ENCODE peak calls at places on chromosomes 4 and X, in five cellular contexts. K is A549, S is IMR-90, B is HepG2, Q is HCT116. P is an unnamed sample.

GRCh38 chr4:144178414-144178813 is 37.9 kb upstream of the GYPA start:
- DNase-seq in K (no peak), S (no peak), B (no peak), Q (no peak), P (no peak)

GRCh38 chrX:22629105-22629725 is 356.5 kb downstream of the CBLL2 start:
- DNase-seq in K (no peak), S (peak), B (no peak), Q (no peak), P (no peak)

GRCh38 chr4:186761281-186761897 is 37.7 kb upstream of the FAT1 start:
- DNase-seq in K (no peak), S (no peak), B (no peak), Q (no peak), P (no peak)

GRCh38 chrX:47518105-47518504 is 35.1 kb upstream of the ZNF41 start:
- DNase-seq in K (no peak), S (no peak), B (peak), Q (no peak), P (no peak)

GRCh38 chr4:48483006-48483776 is at the start of gene SLC10A4:
- DNase-seq in K (peak), S (no peak), B (no peak), Q (no peak), P (peak)

GRCh38 chr4:168724243-168724642 is 227.4 kb downstream of the PALLD start:
- DNase-seq in K (no peak), S (no peak), B (no peak), Q (no peak), P (no peak)

GRCh38 chr4:48602763-48603162 is 112.7 kb downstream of the ZAR1 start:
- DNase-seq in K (no peak), S (peak), B (no peak), Q (no peak), P (no peak)

GRCh38 chr4:138225477-138225876 is 16.7 kb downstream of the SLC7A11 start:
- DNase-seq in K (no peak), S (peak), B (no peak), Q (no peak), P (no peak)

GRCh38 chr4:1249731-1250526 is 999 bp upstream of the CTBP1 start:
- DNase-seq in K (no peak), S (no peak), B (peak), Q (no peak), P (peak)

GRCh38 chr4:10582059-10582686 is 102.4 kb downstream of the CLNK start:
- DNase-seq in K (peak), S (peak), B (peak), Q (peak), P (peak)

GRCh38 chr4:123952530-123953274 is 556.1 kb downstream of the SPRY1 start:
- DNase-seq in K (no peak), S (peak), B (no peak), Q (no peak), P (no peak)

GRCh38 chr4:52266537-52267137 is 215.5 kb downstream of the SPATA18 start:
- DNase-seq in K (no peak), S (no peak), B (no peak), Q (no peak), P (no peak)

GRCh38 chr4:177461606-177462005 is 19.4 kb upstream of the AGA start:
- DNase-seq in K (no peak), S (no peak), B (no peak), Q (no peak), P (no peak)

GRCh38 chr4:72427022-72427421 is 142.0 kb downstream of the ADAMTS3 start:
- DNase-seq in K (no peak), S (no peak), B (no peak), Q (no peak), P (no peak)

GRCh38 chr4:183906486-183906735 is 1.3 kb downstream of the STOX2 start:
- DNase-seq in K (no peak), S (no peak), B (no peak), Q (no peak), P (peak)

GRCh38 chr4:16264798-16265197 is 38.5 kb upstream of the TAPT1 start:
- DNase-seq in K (peak), S (peak), B (peak), Q (peak), P (peak)

GRCh38 chr4:13912966-13913365 is 285.4 kb upstream of the BOD1L1 start:
- DNase-seq in K (peak), S (peak), B (no peak), Q (no peak), P (no peak)

GRCh38 chr4:108081251-108081650 is 87.5 kb downstream of the LEF1 start:
- DNase-seq in K (no peak), S (no peak), B (no peak), Q (no peak), P (no peak)

GRCh38 chr4:126489826-126490463 is 1142.8 kb upstream of the INTU start:
- DNase-seq in K (no peak), S (no peak), B (no peak), Q (no peak), P (no peak)

GRCh38 chrX:46882266-46882665 is 30.0 kb upstream of the JADE3 start:
- DNase-seq in K (no peak), S (no peak), B (no peak), Q (no peak), P (no peak)

GRCh38 chr4:188214861-188215260 is 75.6 kb downstream of the TRIML1 start:
- DNase-seq in K (peak), S (no peak), B (peak), Q (peak), P (no peak)

GRCh38 chr4:36351082-36351666 is 69.8 kb downstream of the DTHD1 start:
- DNase-seq in K (peak), S (peak), B (peak), Q (peak), P (peak)

GRCh38 chrX:17525266-17525665 is 150.3 kb downstream of the NHS start:
- DNase-seq in K (no peak), S (peak), B (no peak), Q (no peak), P (no peak)

GRCh38 chr4:114728426-114728825 is 129.8 kb downstream of the UGT8 start:
- DNase-seq in K (no peak), S (no peak), B (no peak), Q (no peak), P (no peak)

GRCh38 chr4:122152699-122153328 is 683 bp downstream of the BLTP1 start:
- DNase-seq in K (peak), S (peak), B (peak), Q (no peak), P (peak)

GRCh38 chr4:34158883-34159282 is 2085.4 kb downstream of the ARAP2 start:
- DNase-seq in K (no peak), S (peak), B (no peak), Q (no peak), P (no peak)

GRCh38 chr4:81946996-81947395 is 426.8 kb downstream of the HNRNPD start:
- DNase-seq in K (no peak), S (no peak), B (no peak), Q (no peak), P (no peak)

GRCh38 chr4:78569291-78569821 is 17.8 kb downstream of the ANXA3 start:
- DNase-seq in K (peak), S (peak), B (peak), Q (peak), P (no peak)

GRCh38 chr4:138487217-138487616 is 245.1 kb upstream of the SLC7A11 start:
- DNase-seq in K (no peak), S (no peak), B (no peak), Q (no peak), P (no peak)

GRCh38 chr4:7183780-7184460 is 8.4 kb upstream of the SORCS2 start:
- DNase-seq in K (no peak), S (no peak), B (no peak), Q (no peak), P (no peak)

GRCh38 chr4:184448828-184449227 is 25.5 kb downstream of the IRF2 start:
- DNase-seq in K (no peak), S (peak), B (no peak), Q (no peak), P (no peak)

GRCh38 chr4:173527103-173527876 is 2.7 kb downstream of the HAND2 start:
- DNase-seq in K (no peak), S (no peak), B (no peak), Q (no peak), P (no peak)

GRCh38 chr4:15936495-15936894 is 2.0 kb downstream of the FGFBP1 start:
- DNase-seq in K (no peak), S (no peak), B (no peak), Q (no peak), P (no peak)

GRCh38 chr4:141375855-141376254 is 155.2 kb downstream of the ZNF330 start:
- DNase-seq in K (peak), S (peak), B (peak), Q (peak), P (peak)

GRCh38 chr4:135344492-135344891 is 1142.9 kb upstream of the PABPC4L start:
- DNase-seq in K (no peak), S (no peak), B (no peak), Q (no peak), P (no peak)

GRCh38 chrX:48835524-48836329 is at the start of gene PCSK1N:
- DNase-seq in K (peak), S (no peak), B (peak), Q (no peak), P (peak)

GRCh38 chrX:70360366-70360765 is 62.7 kb upstream of the GDPD2 start:
- DNase-seq in K (no peak), S (no peak), B (no peak), Q (no peak), P (no peak)

GRCh38 chr4:19329631-19330030 is 922.1 kb upstream of the SLIT2 start:
- DNase-seq in K (no peak), S (peak), B (no peak), Q (no peak), P (no peak)

GRCh38 chr4:6298035-6298434 is 28.4 kb downstream of the WFS1 start:
- DNase-seq in K (no peak), S (peak), B (no peak), Q (no peak), P (no peak)

GRCh38 chrX:13153796-13154195 is 109.4 kb upstream of the FAM9C start:
- DNase-seq in K (no peak), S (peak), B (no peak), Q (no peak), P (no peak)

GRCh38 chrX:120561634-120562568 is 1.1 kb upstream of the CUL4B start:
- DNase-seq in K (no peak), S (no peak), B (no peak), Q (no peak), P (no peak)

GRCh38 chrX:120560405-120560841 is 339 bp downstream of the CUL4B start:
- DNase-seq in K (no peak), S (peak), B (peak), Q (no peak), P (no peak)

GRCh38 chrX:120562569-120562926 is 1.8 kb upstream of the CUL4B start:
- DNase-seq in K (no peak), S (no peak), B (no peak), Q (no peak), P (no peak)

GRCh38 chrX:120560842-120561633 is at the start of gene CUL4B:
- DNase-seq in K (peak), S (peak), B (peak), Q (peak), P (peak)

DNA sequence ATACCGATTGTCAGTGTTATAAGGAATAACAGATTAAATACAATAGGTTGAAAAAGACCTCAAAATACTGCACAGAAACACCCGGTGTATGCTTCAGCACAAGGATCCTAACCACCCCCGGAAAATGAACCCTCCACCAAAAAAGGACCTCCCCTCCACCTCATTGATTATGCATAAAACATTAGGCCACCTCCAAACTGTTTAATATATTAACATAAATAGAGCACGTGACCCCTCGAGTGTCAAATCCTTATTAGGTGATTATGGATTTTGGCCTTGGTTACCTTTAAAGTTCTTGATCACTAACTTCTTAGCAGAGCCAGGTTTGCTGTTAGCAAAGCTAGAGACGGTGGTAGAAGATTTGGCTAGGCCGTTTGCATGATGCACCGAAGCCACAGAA is 963 bp downstream of the CUL4B start:
- DNase-seq in K (no peak), S (no peak), B (no peak), Q (no peak), P (no peak)
- TF ChIP-seq RAD21 in K (no peak), S (no peak), B (no peak), Q (no peak), P (no peak)

DNA sequence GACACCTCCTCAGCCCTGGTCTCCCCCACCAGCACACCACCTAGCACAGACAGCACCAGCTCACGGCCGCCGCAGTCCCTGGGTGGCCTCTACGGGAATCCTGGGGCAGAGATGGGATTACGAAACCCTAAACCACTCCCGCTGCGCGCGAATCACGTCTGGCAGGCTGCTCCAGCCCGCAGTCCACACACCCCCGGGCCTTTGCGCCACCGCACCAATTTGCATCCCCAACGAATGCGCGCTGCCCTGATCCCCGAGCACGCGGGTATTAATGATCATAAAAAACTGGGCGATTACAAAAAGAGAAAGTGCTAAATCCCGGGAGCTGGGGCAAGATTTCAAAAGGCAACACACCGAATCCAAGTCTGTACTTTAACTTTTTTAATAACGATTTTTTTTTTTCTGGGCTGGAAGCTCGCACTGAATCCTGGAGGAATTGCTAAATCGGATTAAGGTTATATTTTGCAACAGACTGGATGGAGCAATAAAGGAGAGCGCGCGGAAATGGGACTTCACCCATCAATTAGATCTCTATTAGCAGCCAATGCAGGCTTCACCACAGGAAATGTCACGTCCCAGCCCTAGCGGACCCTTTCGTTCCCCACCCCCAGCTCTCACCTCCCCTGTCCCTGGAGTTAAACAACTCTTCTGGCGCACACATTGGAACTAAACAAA is 69.8 kb upstream of the TMEM33 start:
- DNase-seq in K (no peak), S (no peak), B (no peak), Q (no peak), P (no peak)
- TF ChIP-seq RAD21 in K (no peak), S (no peak), B (no peak), Q (no peak), P (no peak)

DNA sequence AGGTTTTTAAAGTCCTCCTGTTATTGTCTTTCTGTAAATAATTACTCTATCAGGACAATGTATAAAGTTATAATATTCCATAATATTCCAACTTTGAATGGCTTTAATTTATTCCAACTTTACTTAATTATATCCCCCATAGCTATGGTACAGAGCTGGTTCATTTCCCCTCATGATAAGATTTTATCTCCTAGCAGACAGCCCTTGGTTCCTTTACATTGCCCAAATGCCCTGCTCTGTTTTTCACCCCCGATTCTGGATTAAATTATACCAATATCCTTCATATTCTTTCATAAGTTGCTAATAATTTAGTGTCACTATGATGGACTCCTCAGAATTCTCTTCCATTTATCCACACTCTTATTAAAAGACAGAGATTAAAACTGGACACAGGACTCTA is 340.5 kb downstream of the MAPK10 start:
- DNase-seq in K (no peak), S (no peak), B (no peak), Q (no peak), P (peak)
- TF ChIP-seq RAD21 in K (no peak), S (no peak), B (no peak), Q (no peak), P (no peak)

DNA sequence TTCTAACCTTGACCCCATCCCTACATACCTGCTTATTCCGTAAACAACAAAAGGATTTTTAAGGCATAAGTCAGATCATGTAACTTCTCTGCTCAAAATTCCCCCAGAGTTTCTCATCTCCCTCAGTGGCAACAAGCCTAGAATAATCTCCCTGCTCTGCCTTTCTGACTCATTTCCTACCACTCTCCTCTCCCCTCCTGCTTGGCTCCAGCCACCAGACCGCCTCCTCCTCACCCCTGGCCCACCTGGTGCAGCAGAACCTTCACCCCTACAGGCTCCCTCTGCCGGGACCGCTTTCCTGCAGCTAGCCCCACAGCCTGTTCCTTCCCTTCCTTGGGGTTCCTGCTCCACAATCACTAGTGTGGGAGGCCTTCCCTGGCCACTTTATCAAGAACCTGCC is 32.1 kb downstream of the TSPAN5 start:
- DNase-seq in K (peak), S (peak), B (no peak), Q (peak), P (no peak)
- TF ChIP-seq RAD21 in K (peak), S (peak), B (no peak), Q (peak), P (no peak)

GRCh38 chr4:147853706-147854105 is 121.8 kb downstream of the ARHGAP10 start:
- DNase-seq in K (no peak), S (peak), B (no peak), Q (no peak), P (peak)
- TF ChIP-seq RAD21 in K (no peak), S (no peak), B (no peak), Q (no peak), P (no peak)

GRCh38 chrX:20067709-20068315 is 48.9 kb downstream of the MAP7D2 start:
- DNase-seq in K (peak), S (peak), B (no peak), Q (peak), P (peak)
- TF ChIP-seq RAD21 in K (no peak), S (no peak), B (no peak), Q (no peak), P (no peak)

GRCh38 chrX:84046403-84046984 is 141.5 kb downstream of the RPS6KA6 start:
- DNase-seq in K (peak), S (peak), B (peak), Q (no peak), P (peak)
- TF ChIP-seq RAD21 in K (peak), S (peak), B (no peak), Q (peak), P (peak)

GRCh38 chr4:87677731-87678130 is 27.7 kb downstream of the DMP1 start:
- DNase-seq in K (no peak), S (no peak), B (no peak), Q (no peak), P (no peak)
- TF ChIP-seq RAD21 in K (no peak), S (no peak), B (no peak), Q (no peak), P (no peak)

P was measured in SK-N-SH.